ENCODE peak calls at places on chromosomes 1 and 21, in six cellular contexts. T, D, E, Y, U and Z are unnamed samples.
A peak's percentile ranks its signal among the peaks of the same experiment; 100 is the strongest.

GRCh38 chr1:91900538-91900937 is 14.6 kb upstream of the TGFBR3 start:
- DNase-seq in Y (no peak), E (peak; percentile 95), U (no peak), T (no peak), D (no peak), Z (no peak)

GRCh38 chr21:38377165-38378093 is 120.6 kb downstream of the KCNJ15 start:
- DNase-seq in D (no peak), T (no peak), U (no peak), E (no peak), Y (no peak), Z (no peak)

GRCh38 chr1:228279011-228279721 is 71.3 kb downstream of the OBSCN start:
- DNase-seq in U (no peak), D (no peak), T (no peak), E (no peak), Y (no peak), Z (no peak)

GRCh38 chr1:210944255-210944654 is 189.7 kb downstream of the KCNH1 start:
- DNase-seq in Y (no peak), D (no peak), E (no peak), U (no peak), T (no peak), Z (no peak)

GRCh38 chr1:94737124-94737998 is 82.8 kb upstream of the SLC44A3 start:
- DNase-seq in D (no peak), T (no peak), Y (no peak), E (peak; percentile 49), U (no peak), Z (no peak)

GRCh38 chr1:152964536-152964935 is 5.9 kb upstream of the SPRR4 start:
- DNase-seq in T (no peak), U (no peak), Y (no peak), D (no peak), E (no peak), Z (no peak)

GRCh38 chr1:163758977-163759670 is 437.4 kb downstream of the NUF2 start:
- DNase-seq in E (peak; percentile 55), Y (no peak), U (no peak), D (no peak), T (no peak), Z (no peak)

GRCh38 chr1:12344611-12345299 is 114.9 kb downstream of the VPS13D start:
- DNase-seq in Y (no peak), T (no peak), D (no peak), E (no peak), U (peak; percentile 44), Z (no peak)

GRCh38 chr1:116254776-116255175 is 118.3 kb upstream of the ATP1A1 start:
- DNase-seq in E (peak; percentile 1), T (no peak), U (no peak), D (no peak), Y (no peak), Z (no peak)

GRCh38 chr1:54934869-54935268 is 45.6 kb upstream of the TMEM61 start:
- DNase-seq in E (peak; percentile 96), U (no peak), T (no peak), Y (no peak), D (no peak), Z (no peak)

GRCh38 chr1:55580845-55581332 is 365.7 kb upstream of the USP24 start:
- DNase-seq in Y (no peak), D (no peak), U (no peak), E (peak; percentile 94), T (peak; percentile 15), Z (no peak)

GRCh38 chr1:212754193-212754592 is 37.4 kb downstream of the NSL1 start:
- DNase-seq in D (no peak), Y (no peak), U (no peak), E (no peak), T (no peak), Z (no peak)

GRCh38 chr1:235883261-235883927 is 16.7 kb upstream of the LYST start:
- DNase-seq in E (peak; percentile 97), U (peak; percentile 95), Y (peak; percentile 84), D (peak; percentile 83), T (peak; percentile 81), Z (no peak)

GRCh38 chr21:45388611-45389296 is 16.2 kb upstream of the COL18A1 start:
- DNase-seq in E (no peak), D (peak; percentile 8), T (no peak), U (no peak), Y (peak; percentile 16), Z (no peak)

GRCh38 chr1:109777436-109777835 is 13.7 kb upstream of the EPS8L3 start:
- DNase-seq in U (peak; percentile 19), Y (no peak), T (no peak), E (no peak), D (peak; percentile 10), Z (no peak)

GRCh38 chr1:93585059-93585966 is 96.3 kb downstream of the BCAR3 start:
- DNase-seq in D (peak; percentile 93), U (no peak), T (peak; percentile 97), E (peak; percentile 50), Y (no peak), Z (no peak)

GRCh38 chr1:218364028-218364710 is 19.0 kb downstream of the TGFB2 start:
- DNase-seq in Y (no peak), U (no peak), D (no peak), T (no peak), E (peak; percentile 80), Z (no peak)

GRCh38 chr21:43354016-43354420 is 72.9 kb downstream of the SIK1 start:
- DNase-seq in Y (no peak), T (no peak), E (no peak), U (no peak), D (no peak), Z (no peak)

GRCh38 chr1:35605882-35606182 is 32.7 kb downstream of the TFAP2E start:
- DNase-seq in Y (no peak), T (no peak), D (no peak), U (no peak), E (peak; percentile 76), Z (no peak)

GRCh38 chr1:165853528-165854075 is 26.2 kb downstream of the UCK2 start:
- DNase-seq in T (no peak), D (no peak), U (no peak), Y (no peak), E (peak; percentile 57), Z (no peak)
- H3K4me1 ChIP-seq in T (no peaks in the 10 kb centered on the region), D (peaks cover 54% of the 10 kb centered on the region), U (no peaks in the 10 kb centered on the region), Y (no peaks in the 10 kb centered on the region), E (peaks cover 23% of the 10 kb centered on the region), Z (no peaks in the 10 kb centered on the region)

DNA sequence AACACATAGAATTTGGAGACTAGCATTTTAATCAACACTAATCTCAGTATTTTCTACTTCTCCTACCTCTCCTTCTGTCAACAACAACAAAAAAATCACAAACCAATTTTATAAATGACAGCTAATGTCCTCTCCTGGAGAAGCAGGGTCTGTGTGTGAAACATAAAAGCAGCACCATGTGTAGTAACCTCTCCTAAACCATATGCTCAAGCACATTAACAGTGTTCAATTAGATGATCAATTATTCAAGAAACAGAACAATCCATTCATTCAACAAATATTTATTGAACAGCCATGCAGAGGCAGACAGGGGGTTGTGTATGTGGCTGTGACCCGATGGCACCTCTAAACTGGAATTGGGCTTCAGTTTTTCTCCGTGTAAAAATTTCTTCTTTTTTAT is 482 bp upstream of the FMN2 start:
- DNase-seq in Y (no peak), D (no peak), U (no peak), T (no peak), E (no peak), Z (no peak)
- H3K4me3 ChIP-seq in Y (no peak overlapping the region), D (peak overlapping the region; percentile 58), U (no peak overlapping the region), T (peak overlapping the region; percentile 22), E (peak overlapping the region; percentile 49), Z (no peak overlapping the region)

GRCh38 chr1:160481979-160482596 is 41.0 kb downstream of the SLAMF6 start:
- DNase-seq in T (no peak), U (no peak), E (no peak), D (no peak), Y (no peak), Z (no peak)

GRCh38 chr1:160488347-160489058 is 34.6 kb downstream of the SLAMF6 start:
- DNase-seq in U (no peak), D (no peak), T (no peak), E (no peak), Y (no peak), Z (no peak)

GRCh38 chr1:160483505-160484185 is 39.4 kb downstream of the SLAMF6 start:
- DNase-seq in E (no peak), D (no peak), T (no peak), U (no peak), Y (no peak), Z (no peak)

GRCh38 chr1:160489513-160490261 is 33.4 kb downstream of the SLAMF6 start:
- DNase-seq in Y (no peak), U (no peak), T (no peak), E (no peak), D (no peak), Z (no peak)

DNA sequence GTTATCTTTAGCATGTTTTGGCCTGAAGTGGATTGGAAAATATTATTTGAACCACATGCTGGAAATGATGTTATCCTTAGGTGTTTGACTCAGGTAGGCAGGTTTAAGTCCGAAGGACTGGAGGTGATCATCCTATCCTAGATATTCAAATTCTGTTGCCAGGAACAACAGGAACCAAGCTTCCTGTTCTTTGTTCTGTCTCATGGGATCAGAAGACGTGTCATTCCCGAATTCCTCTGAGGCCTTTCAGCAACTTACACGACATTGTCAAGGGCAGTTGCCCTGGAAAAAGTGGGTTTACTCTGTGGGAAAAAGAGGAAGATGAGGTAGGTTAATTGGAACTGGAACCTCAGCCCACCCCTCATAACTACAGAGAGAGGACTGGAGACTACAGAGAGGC is 36.6 kb downstream of the SLAMF6 start:
- DNase-seq in T (no peak), D (no peak), E (no peak), U (no peak), Y (no peak), Z (no peak)
- H3K27ac ChIP-seq in T (no peak overlapping the region), D (no peak overlapping the region), E (no peak overlapping the region), U (no peak overlapping the region), Y (no peak overlapping the region), Z (no peak overlapping the region)

GRCh38 chr1:230010618-230011332 is 56.3 kb upstream of the GALNT2 start:
- DNase-seq in E (peak; percentile 11), Y (no peak), T (no peak), D (no peak), U (no peak), Z (no peak)

GRCh38 chr1:230012093-230012393 is 55.0 kb upstream of the GALNT2 start:
- DNase-seq in Y (no peak), D (no peak), T (no peak), E (no peak), U (no peak), Z (no peak)

GRCh38 chr1:230008721-230009120 is 58.3 kb upstream of the GALNT2 start:
- DNase-seq in D (no peak), T (no peak), E (no peak), U (no peak), Y (no peak), Z (no peak)

GRCh38 chr1:230011333-230012092 is 55.5 kb upstream of the GALNT2 start:
- DNase-seq in E (peak; percentile 1), T (no peak), U (no peak), D (no peak), Y (no peak), Z (no peak)

DNA sequence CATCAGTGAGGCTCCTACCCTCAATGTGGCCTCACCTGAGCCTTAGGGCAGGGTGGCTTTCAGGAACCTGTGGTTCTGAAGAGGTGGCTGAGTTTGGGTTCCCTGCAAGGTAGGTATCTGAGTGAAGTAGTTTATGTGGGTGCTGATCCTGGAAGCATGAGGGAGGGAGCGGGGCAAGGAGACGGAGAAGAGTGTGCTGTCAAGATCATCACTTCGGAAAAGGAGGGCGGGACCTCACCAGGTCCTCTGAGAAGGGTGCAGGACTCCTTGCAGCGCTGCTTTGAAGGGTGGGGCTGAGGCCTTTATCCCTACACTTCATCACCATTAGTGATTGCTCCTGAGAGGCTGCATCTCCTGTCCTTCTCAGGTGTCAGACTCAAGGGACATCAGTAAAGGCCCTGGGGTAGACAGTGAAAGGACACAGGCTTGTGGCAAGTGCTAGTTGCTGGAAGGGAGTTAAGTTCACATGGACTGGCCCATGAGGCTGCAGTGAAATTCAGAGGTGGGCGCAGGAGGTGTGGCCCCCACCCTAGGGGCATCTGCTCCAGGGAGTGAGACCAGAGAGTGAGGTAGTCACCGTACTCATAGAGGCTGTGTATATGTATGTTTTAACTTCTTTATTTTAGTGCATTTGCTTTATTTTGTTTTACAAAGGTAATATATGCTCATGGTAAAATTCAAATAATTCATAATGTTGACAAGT is 57.3 kb upstream of the GALNT2 start:
- DNase-seq in Y (no peak), D (no peak), U (no peak), T (no peak), E (no peak), Z (no peak)
- H3K4me1 ChIP-seq in Y (no peaks in the 10 kb centered on the region), D (no peaks in the 10 kb centered on the region), U (no peaks in the 10 kb centered on the region), T (no peaks in the 10 kb centered on the region), E (no peaks in the 10 kb centered on the region), Z (no peaks in the 10 kb centered on the region)